ENCODE peak calls at places on chromosome 17, in five cellular contexts. J is heart right ventricle; V is lower leg skin; W is CD4-positive, alpha-beta T cell; G is endodermal cell. F is an unnamed sample.

GRCh38 chr17:21385281-21385845 is 9.2 kb downstream of the KCNJ12 start:
- DNase-seq in J (no peak), V (no peak), W (no peak), G (no peak), F (no peak)

GRCh38 chr17:8060274-8060673 is 21.4 kb downstream of the ALOX15B start:
- DNase-seq in J (no peak), V (no peak), W (peak; percentile 42), G (peak; percentile 90), F (peak; percentile 73)

GRCh38 chr17:78113804-78114785 is 14.5 kb downstream of the TMC6 start:
- DNase-seq in J (no peak), V (no peak), W (no peak), G (no peak), F (no peak)

GRCh38 chr17:3033741-3034577 is 29.4 kb downstream of the OR1D5 start:
- DNase-seq in J (no peak), V (peak; percentile 81), W (no peak), G (peak; percentile 36), F (no peak)

GRCh38 chr17:50290074-50290702 is 15.9 kb downstream of the TMEM92 start:
- DNase-seq in J (peak; percentile 46), V (peak; percentile 96), W (no peak), G (peak; percentile 66), F (no peak)

GRCh38 chr17:40502716-40503115 is 1.3 kb upstream of the TNS4 start:
- DNase-seq in J (no peak), V (peak; percentile 79), W (no peak), G (peak; percentile 38), F (no peak)

GRCh38 chr17:3722716-3723115 is 987 bp upstream of the HASPIN start:
- DNase-seq in J (no peak), V (no peak), W (no peak), G (no peak), F (no peak)

GRCh38 chr17:37050905-37051304 is 102.2 kb downstream of the AATF start:
- DNase-seq in J (no peak), V (no peak), W (no peak), G (peak; percentile 69), F (no peak)

GRCh38 chr17:77859035-77859360 is 99.5 kb upstream of the TNRC6C start:
- DNase-seq in J (peak; percentile 40), V (no peak), W (no peak), G (no peak), F (no peak)

GRCh38 chr17:51439395-51440229 is 179.3 kb downstream of the UTP18 start:
- DNase-seq in J (no peak), V (no peak), W (no peak), G (peak; percentile 50), F (peak; percentile 28)

GRCh38 chr17:17815436-17816200 is 21.2 kb downstream of the SREBF1 start:
- DNase-seq in J (no peak), V (no peak), W (no peak), G (no peak), F (no peak)

GRCh38 chr17:36901506-36901905 is 35.8 kb upstream of the LHX1 start:
- DNase-seq in J (no peak), V (no peak), W (no peak), G (peak; percentile 91), F (no peak)

GRCh38 chr17:55607736-55608341 is 96.6 kb upstream of the SMIM36 start:
- DNase-seq in J (peak; percentile 40), V (no peak), W (no peak), G (no peak), F (no peak)

GRCh38 chr17:51260960-51261958 is 913 bp downstream of the UTP18 start:
- DNase-seq in J (peak; percentile 69), V (peak; percentile 93), W (peak; percentile 71), G (peak; percentile 95), F (peak; percentile 64)

GRCh38 chr17:29007456-29008455 is 1.9 kb upstream of the SEZ6 start:
- DNase-seq in J (no peak), V (no peak), W (no peak), G (no peak), F (no peak)

GRCh38 chr17:39754958-39755549 is 17.3 kb downstream of the GRB7 start:
- DNase-seq in J (no peak), V (peak; percentile 89), W (no peak), G (peak; percentile 85), F (no peak)

GRCh38 chr17:47676199-47676472 is 17.8 kb upstream of the TBKBP1 start:
- DNase-seq in J (no peak), V (no peak), W (no peak), G (no peak), F (no peak)

GRCh38 chr17:63503330-63503685 is 19.9 kb upstream of the KCNH6 start:
- DNase-seq in J (no peak), V (no peak), W (no peak), G (no peak), F (no peak)

GRCh38 chr17:81933178-81933699 is 3.9 kb downstream of the PYCR1 start:
- DNase-seq in J (no peak), V (no peak), W (no peak), G (no peak), F (no peak)

GRCh38 chr17:40091691-40092397 is 8.5 kb downstream of the NR1D1 start:
- DNase-seq in J (no peak), V (no peak), W (no peak), G (peak; percentile 71), F (no peak)

GRCh38 chr17:53150101-53150698 is 672.5 kb upstream of the KIF2B start:
- DNase-seq in J (no peak), V (no peak), W (no peak), G (peak; percentile 42), F (no peak)

GRCh38 chr17:56099649-56100048 is 53.6 kb upstream of the ANKFN1 start:
- DNase-seq in J (no peak), V (no peak), W (no peak), G (no peak), F (no peak)

GRCh38 chr17:68953340-68953997 is 1.7 kb downstream of the ABCA8 start:
- DNase-seq in J (no peak), V (no peak), W (no peak), G (no peak), F (no peak)

GRCh38 chr17:81373536-81374160 is 21.6 kb upstream of the BAHCC1 start:
- DNase-seq in J (no peak), V (peak; percentile 80), W (no peak), G (peak; percentile 47), F (no peak)

GRCh38 chr17:54992797-54993639 is 24.5 kb downstream of the STXBP4 start:
- DNase-seq in J (no peak), V (no peak), W (no peak), G (no peak), F (no peak)

GRCh38 chr17:33284022-33284421 is 9.1 kb downstream of the ASIC2 start:
- DNase-seq in J (no peak), V (no peak), W (no peak), G (no peak), F (no peak)

GRCh38 chr17:17751489-17751995 is 70.3 kb downstream of the RAI1 start:
- DNase-seq in J (no peak), V (no peak), W (no peak), G (peak; percentile 67), F (no peak)

GRCh38 chr17:50440172-50440837 is 14.3 kb downstream of the ACSF2 start:
- DNase-seq in J (no peak), V (no peak), W (no peak), G (no peak), F (no peak)

GRCh38 chr17:27569257-27569722 is 61.7 kb upstream of the LGALS9 start:
- DNase-seq in J (no peak), V (no peak), W (no peak), G (peak; percentile 97), F (peak; percentile 44)

GRCh38 chr17:43908111-43908721 is 880 bp upstream of the MPP2 start:
- DNase-seq in J (peak; percentile 67), V (peak; percentile 93), W (peak; percentile 46), G (peak; percentile 91), F (peak; percentile 53)
- TF ChIP-seq CTCF in J (no peak), V (no peak), W (no peak), G (no peak), F (no peak)

DNA sequence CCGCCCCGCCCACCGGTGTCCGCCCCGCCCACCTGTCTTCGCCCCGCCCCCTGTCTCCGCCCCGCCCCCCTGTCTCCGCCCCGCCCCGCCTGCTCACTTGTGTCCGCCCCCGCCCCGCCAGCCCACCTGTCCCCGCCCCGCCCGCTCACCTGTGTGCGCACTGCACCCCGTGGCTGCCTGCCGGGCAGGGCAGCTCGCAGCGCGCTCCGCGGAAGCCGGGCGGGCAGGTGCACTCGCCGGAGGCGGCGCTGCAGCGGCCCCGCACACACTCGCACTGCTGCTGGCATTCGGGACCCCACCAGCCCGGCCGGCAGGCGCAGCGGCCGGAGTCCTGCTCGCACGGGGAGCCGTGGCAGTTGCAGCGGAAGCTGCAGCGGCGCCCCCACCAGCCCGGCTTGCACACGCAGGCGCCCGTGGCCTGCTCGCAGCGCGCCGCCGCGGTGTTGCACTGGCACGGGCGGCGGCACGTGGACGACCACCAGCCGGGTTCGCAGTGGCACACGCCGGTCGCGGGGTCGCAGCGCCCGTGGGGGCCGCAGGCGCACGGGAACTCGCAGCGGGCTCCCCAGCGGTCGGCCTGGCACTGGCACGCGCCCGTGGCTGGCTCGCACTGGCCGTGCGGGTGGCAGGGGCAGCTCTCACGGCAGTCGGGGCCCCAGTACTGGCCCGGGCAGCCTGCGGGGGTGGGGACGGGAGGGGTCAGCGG is 2.1 kb downstream of the SCARF1 start:
- DNase-seq in J (peak; percentile 41), V (no peak), W (peak; percentile 73), G (peak; percentile 98), F (peak; percentile 41)
- TF ChIP-seq CTCF in J (peak; percentile 19), V (no peak), W (no peak), G (peak; percentile 72), F (peak; percentile 28)

GRCh38 chr17:30534298-30534697 is 57.1 kb downstream of the GOSR1 start:
- DNase-seq in J (no peak), V (peak; percentile 60), W (no peak), G (no peak), F (no peak)
- TF ChIP-seq CTCF in J (no peak), V (no peak), W (no peak), G (no peak), F (no peak)

DNA sequence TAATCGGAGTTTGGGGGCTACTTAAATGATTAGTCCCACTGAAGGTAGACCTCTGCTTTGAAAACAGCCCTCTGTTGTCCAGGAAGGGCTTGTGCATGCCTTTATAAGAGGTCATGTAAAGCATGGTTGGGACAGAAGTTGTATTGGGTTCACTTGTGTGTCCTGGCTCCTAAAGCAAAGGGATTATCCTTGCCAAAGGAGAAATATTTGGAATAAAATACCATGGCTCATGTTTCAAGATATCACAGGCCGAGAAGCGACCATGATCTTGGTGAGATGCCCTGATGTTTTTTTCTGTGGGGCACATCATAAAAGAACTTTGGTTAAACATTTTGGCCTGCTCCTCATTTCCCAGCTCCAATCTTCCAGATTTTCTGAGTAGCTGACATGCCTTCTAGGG is 234.1 kb downstream of the MSI2 start:
- DNase-seq in J (no peak), V (no peak), W (no peak), G (no peak), F (no peak)
- TF ChIP-seq CTCF in J (no peak), V (no peak), W (no peak), G (no peak), F (no peak)

F was measured in endothelial cell.